ENCODE peak calls at places on chromosomes 16 and 17, in four cellular contexts. One of them, this sample, is unnamed.

GRCh38 chr16:11612110-11612981 is 25.6 kb upstream of the LITAF start:
- DNase-seq in HepG2: peak; percentile 83
- DNase-seq in H1: no peak
- DNase-seq in K562: peak; percentile 55
- DNase-seq in this sample: no peak

GRCh38 chr16:84834403-84834772 is 14.6 kb downstream of the CRISPLD2 start:
- DNase-seq in H1: no peak
- DNase-seq in HepG2: no peak
- DNase-seq in K562: no peak
- DNase-seq in this sample: no peak

GRCh38 chr16:10558746-10559641 is 21.4 kb downstream of the EMP2 start:
- DNase-seq in K562: no peak
- DNase-seq in HepG2: no peak
- DNase-seq in H1: no peak
- DNase-seq in this sample: no peak

GRCh38 chr17:9001539-9001938 is 19.8 kb upstream of the NTN1 start:
- DNase-seq in K562: no peak
- DNase-seq in HepG2: no peak
- DNase-seq in H1: no peak
- DNase-seq in this sample: no peak

GRCh38 chr17:14805348-14805747 is 459.8 kb downstream of the PMP22 start:
- DNase-seq in HepG2: peak; percentile 6
- DNase-seq in H1: no peak
- DNase-seq in K562: no peak
- DNase-seq in this sample: no peak

GRCh38 chr16:3945751-3946603 is 65.5 kb upstream of the CREBBP start:
- DNase-seq in K562: no peak
- DNase-seq in HepG2: peak; percentile 20
- DNase-seq in H1: no peak
- DNase-seq in this sample: no peak

GRCh38 chr16:2465653-2466415 is 5.3 kb upstream of the NTN3 start:
- DNase-seq in H1: peak; percentile 63
- DNase-seq in K562: no peak
- DNase-seq in HepG2: no peak
- DNase-seq in this sample: no peak

GRCh38 chr16:66360624-66361324 is 5.7 kb upstream of the CDH5 start:
- DNase-seq in HepG2: no peak
- DNase-seq in H1: no peak
- DNase-seq in K562: no peak
- DNase-seq in this sample: no peak

GRCh38 chr17:65050438-65050837 is 6.1 kb downstream of the GNA13 start:
- DNase-seq in H1: no peak
- DNase-seq in HepG2: no peak
- DNase-seq in K562: no peak
- DNase-seq in this sample: no peak

GRCh38 chr16:17342031-17342430 is 128.7 kb downstream of the XYLT1 start:
- DNase-seq in HepG2: no peak
- DNase-seq in H1: no peak
- DNase-seq in K562: no peak
- DNase-seq in this sample: no peak

GRCh38 chr16:84117482-84117843 is 721 bp upstream of the MBTPS1 start:
- DNase-seq in H1: no peak
- DNase-seq in K562: peak; percentile 36
- DNase-seq in HepG2: no peak
- DNase-seq in this sample: no peak

GRCh38 chr17:68660302-68660701 is 59.1 kb upstream of the FAM20A start:
- DNase-seq in H1: no peak
- DNase-seq in HepG2: no peak
- DNase-seq in K562: no peak
- DNase-seq in this sample: no peak

GRCh38 chr17:19304209-19304608 is 58.3 kb downstream of the B9D1 start:
- DNase-seq in K562: peak; percentile 54
- DNase-seq in H1: no peak
- DNase-seq in HepG2: peak; percentile 37
- DNase-seq in this sample: no peak

GRCh38 chr16:68658974-68659360 is 13.9 kb downstream of the CDH3 start:
- DNase-seq in HepG2: no peak
- DNase-seq in H1: no peak
- DNase-seq in K562: no peak
- DNase-seq in this sample: no peak

GRCh38 chr16:85557083-85557975 is 55.8 kb upstream of the GSE1 start:
- DNase-seq in H1: peak; percentile 63
- DNase-seq in K562: peak; percentile 82
- DNase-seq in HepG2: peak; percentile 75
- DNase-seq in this sample: no peak

GRCh38 chr17:77471984-77472836 is 331.4 kb downstream of the SEC14L1 start:
- DNase-seq in H1: no peak
- DNase-seq in HepG2: no peak
- DNase-seq in K562: peak; percentile 35
- DNase-seq in this sample: no peak

DNA sequence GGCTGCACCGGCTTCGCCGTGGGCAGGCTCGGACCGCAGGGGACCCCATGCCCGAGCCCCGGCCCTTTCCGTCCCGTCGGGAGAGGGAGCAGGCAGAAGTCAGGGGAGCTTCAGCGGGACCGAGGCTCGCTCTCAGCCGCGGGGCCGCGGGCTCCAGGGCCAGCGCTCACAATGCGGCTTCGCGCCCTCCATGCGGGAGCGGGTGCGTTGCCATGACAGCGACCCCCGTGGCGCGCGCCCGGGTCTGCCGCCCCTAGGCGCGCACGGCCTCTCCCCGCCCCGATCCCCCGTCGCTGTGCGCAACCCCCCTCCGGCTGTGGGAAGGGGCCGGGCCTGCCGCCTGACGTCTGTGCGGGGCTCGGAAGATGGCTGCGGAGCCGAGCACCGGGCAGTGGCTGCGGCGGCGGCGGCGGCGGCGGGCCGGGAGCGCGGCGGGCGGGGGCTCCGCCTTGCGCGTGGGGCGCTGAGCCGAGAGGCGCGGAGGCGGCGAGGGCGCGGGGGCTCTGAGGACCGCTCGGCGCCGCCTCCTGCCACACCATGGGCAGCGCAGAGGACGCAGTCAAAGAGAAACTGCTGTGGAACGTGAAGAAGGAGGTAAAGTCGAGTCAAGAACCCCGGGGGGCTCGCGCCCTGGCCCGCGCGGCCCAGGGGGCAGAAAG is at the start of gene SGSM2:
- DNase-seq in HepG2: peak; percentile 42
- DNase-seq in H1: no peak
- DNase-seq in K562: peak; percentile 73
- DNase-seq in this sample: no peak
- TF ChIP-seq TAF1 in HepG2: no peak
- TF ChIP-seq TAF1 in H1: no peak
- TF ChIP-seq TAF1 in K562: no peak
- TF ChIP-seq TAF1 in this sample: peak; percentile 41

DNA sequence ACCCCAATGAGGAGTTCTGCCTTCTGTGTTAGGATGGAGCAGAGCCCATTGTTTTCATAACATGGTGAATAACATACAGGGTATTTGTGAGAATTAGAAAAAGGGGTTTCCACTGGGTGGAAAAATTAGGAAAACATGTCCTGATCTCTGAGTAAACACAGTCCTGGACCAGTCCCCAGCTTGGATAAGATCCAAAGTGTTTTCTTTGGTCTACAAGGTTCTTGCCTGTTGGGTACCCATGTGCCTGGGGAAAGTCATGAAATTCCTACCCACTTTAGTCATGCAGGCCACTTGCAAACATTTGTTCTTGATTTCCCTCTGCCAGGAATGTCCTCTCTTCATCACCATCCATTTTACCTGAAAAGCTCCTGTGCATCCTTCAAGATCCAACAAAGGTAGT is 164.8 kb upstream of the DYNLRB2 start:
- DNase-seq in H1: no peak
- DNase-seq in K562: no peak
- DNase-seq in HepG2: no peak
- DNase-seq in this sample: no peak
- TF ChIP-seq ZNF274 in H1: no peak
- TF ChIP-seq ZNF274 in K562: no peak
- TF ChIP-seq ZNF274 in HepG2: no peak
- TF ChIP-seq ZNF274 in this sample: no peak

DNA sequence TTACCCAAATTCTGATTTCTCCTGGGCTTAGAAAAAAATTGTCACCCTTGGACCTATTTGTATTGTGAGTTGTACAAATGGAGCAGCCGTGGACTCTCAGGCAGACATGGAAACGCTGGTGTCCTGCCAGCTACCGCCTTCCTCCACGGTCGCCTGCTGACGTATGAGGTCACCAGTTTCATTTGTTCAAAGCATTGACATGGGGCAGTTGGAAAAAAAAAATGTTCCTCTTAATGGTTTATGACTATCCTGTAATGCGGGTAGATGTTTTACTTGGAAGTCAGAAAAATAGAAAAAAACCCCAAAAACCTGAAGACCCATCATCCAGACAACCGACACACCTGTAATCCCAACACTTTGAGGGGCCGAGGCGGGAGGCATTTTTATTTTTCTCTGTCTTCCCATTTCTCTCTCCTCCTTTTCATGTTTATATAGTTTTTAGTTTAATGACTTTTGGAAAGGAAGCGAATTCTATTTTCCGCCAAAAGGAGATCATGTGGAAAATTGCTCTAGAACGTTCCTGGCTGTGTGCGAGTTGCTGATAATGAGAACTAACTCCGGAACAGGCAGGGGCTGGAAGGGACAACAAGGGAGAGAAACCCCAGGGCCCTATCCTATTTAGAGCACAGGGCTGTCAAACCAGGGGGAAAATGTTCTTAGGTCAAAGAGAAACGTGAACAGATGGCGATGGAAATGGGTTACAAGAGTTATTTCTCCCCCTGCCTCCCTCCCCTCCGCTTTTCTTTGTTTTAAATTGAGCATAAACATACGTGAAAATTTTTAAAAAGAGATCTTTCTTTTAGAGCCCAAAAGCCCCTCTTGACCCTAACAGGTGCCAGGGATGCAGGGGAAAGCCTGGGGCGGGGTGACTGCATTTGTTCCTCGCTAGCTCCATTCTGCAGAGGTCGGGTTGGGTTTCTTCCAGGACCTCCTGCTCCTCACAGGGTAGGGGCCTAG is 13.7 kb downstream of the DNAH17 start:
- DNase-seq in K562: no peak
- DNase-seq in H1: no peak
- DNase-seq in HepG2: peak; percentile 24
- DNase-seq in this sample: no peak
- TF ChIP-seq TAF1 in K562: no peak
- TF ChIP-seq TAF1 in H1: no peak
- TF ChIP-seq TAF1 in HepG2: no peak
- TF ChIP-seq TAF1 in this sample: no peak

GRCh38 chr17:16423226-16423872 is 8.0 kb downstream of the TRPV2 start:
- DNase-seq in H1: no peak
- DNase-seq in HepG2: no peak
- DNase-seq in K562: peak; percentile 1
- DNase-seq in this sample: no peak
- TF ChIP-seq ZNF274 in H1: no peak
- TF ChIP-seq ZNF274 in HepG2: no peak
- TF ChIP-seq ZNF274 in K562: no peak
- TF ChIP-seq ZNF274 in this sample: no peak

GRCh38 chr16:50384500-50385122 is 15.8 kb upstream of the BRD7 start:
- DNase-seq in H1: no peak
- DNase-seq in HepG2: no peak
- DNase-seq in K562: no peak
- DNase-seq in this sample: no peak

GRCh38 chr16:50388491-50388890 is 19.7 kb upstream of the BRD7 start:
- DNase-seq in HepG2: no peak
- DNase-seq in K562: no peak
- DNase-seq in H1: no peak
- DNase-seq in this sample: no peak

GRCh38 chr16:50386139-50386538 is 17.4 kb upstream of the BRD7 start:
- DNase-seq in K562: peak; percentile 67
- DNase-seq in HepG2: no peak
- DNase-seq in H1: no peak
- DNase-seq in this sample: no peak

GRCh38 chr16:50389900-50390896 is 21.4 kb upstream of the BRD7 start:
- DNase-seq in K562: no peak
- DNase-seq in H1: peak; percentile 44
- DNase-seq in HepG2: no peak
- DNase-seq in this sample: no peak

GRCh38 chr16:50386819-50387218 is 18.0 kb upstream of the BRD7 start:
- DNase-seq in K562: no peak
- DNase-seq in HepG2: no peak
- DNase-seq in H1: no peak
- DNase-seq in this sample: no peak
- TF ChIP-seq TAF1 in K562: no peak
- TF ChIP-seq TAF1 in HepG2: no peak
- TF ChIP-seq TAF1 in H1: no peak
- TF ChIP-seq TAF1 in this sample: no peak

GRCh38 chr17:47604268-47604927 is 45.3 kb upstream of the KPNB1 start:
- DNase-seq in H1: no peak
- DNase-seq in HepG2: no peak
- DNase-seq in K562: no peak
- DNase-seq in this sample: no peak

GRCh38 chr17:47607481-47607880 is 42.2 kb upstream of the KPNB1 start:
- DNase-seq in K562: no peak
- DNase-seq in HepG2: no peak
- DNase-seq in H1: no peak
- DNase-seq in this sample: no peak

GRCh38 chr17:47605006-47605405 is 44.7 kb upstream of the KPNB1 start:
- DNase-seq in H1: no peak
- DNase-seq in K562: no peak
- DNase-seq in HepG2: no peak
- DNase-seq in this sample: no peak

GRCh38 chr17:47603830-47604229 is 45.9 kb upstream of the KPNB1 start:
- DNase-seq in K562: no peak
- DNase-seq in H1: no peak
- DNase-seq in HepG2: no peak
- DNase-seq in this sample: no peak
- TF ChIP-seq ZNF274 in K562: no peak
- TF ChIP-seq ZNF274 in H1: no peak
- TF ChIP-seq ZNF274 in HepG2: no peak
- TF ChIP-seq ZNF274 in this sample: no peak

GRCh38 chr17:50165066-50165465 is 739 bp upstream of the SGCA start:
- DNase-seq in K562: no peak
- DNase-seq in H1: no peak
- DNase-seq in HepG2: no peak
- DNase-seq in this sample: no peak

GRCh38 chr17:50165867-50166517 is at the start of gene SGCA:
- DNase-seq in HepG2: no peak
- DNase-seq in K562: no peak
- DNase-seq in H1: no peak
- DNase-seq in this sample: no peak

GRCh38 chr17:50167371-50167770 is 1.6 kb downstream of the SGCA start:
- DNase-seq in HepG2: no peak
- DNase-seq in K562: no peak
- DNase-seq in H1: no peak
- DNase-seq in this sample: no peak

GRCh38 chr17:50165466-50165865 is 339 bp upstream of the SGCA start:
- DNase-seq in H1: no peak
- DNase-seq in K562: no peak
- DNase-seq in HepG2: no peak
- DNase-seq in this sample: no peak

GRCh38 chr17:50166518-50167181 is 845 bp downstream of the SGCA start:
- DNase-seq in K562: no peak
- DNase-seq in H1: no peak
- DNase-seq in HepG2: no peak
- DNase-seq in this sample: no peak
- TF ChIP-seq TAF1 in K562: no peak
- TF ChIP-seq TAF1 in H1: no peak
- TF ChIP-seq TAF1 in HepG2: no peak
- TF ChIP-seq TAF1 in this sample: no peak

GRCh38 chr16:82056550-82056896 is 21.5 kb downstream of the HSD17B2 start:
- DNase-seq in H1: no peak
- DNase-seq in K562: no peak
- DNase-seq in HepG2: no peak
- DNase-seq in this sample: no peak
- TF ChIP-seq ZNF274 in H1: no peak
- TF ChIP-seq ZNF274 in K562: no peak
- TF ChIP-seq ZNF274 in HepG2: no peak
- TF ChIP-seq ZNF274 in this sample: no peak